ENCODE peak calls at places on chromosomes 13 and 19, in five cellular contexts. J, X, P, M and D are unnamed samples.

GRCh38 chr13:111657013-111657412 is 336.6 kb downstream of the TEX29 start:
- DNase-seq in J (no peak), X (no peak), P (no peak), M (no peak), D (no peak)

GRCh38 chr13:52938065-52938464 is 89.6 kb upstream of the PCDH8 start:
- DNase-seq in J (no peak), X (no peak), P (no peak), M (no peak), D (no peak)

GRCh38 chr13:107370036-107370785 is 802.3 kb upstream of the ARGLU1 start:
- DNase-seq in J (no peak), X (no peak), P (no peak), M (peak), D (no peak)

GRCh38 chr19:55220525-55220924 is 8.0 kb downstream of the TMEM86B start:
- DNase-seq in J (no peak), X (no peak), P (peak), M (no peak), D (peak)

GRCh38 chr19:34963531-34964406 is at the start of gene ZNF792:
- DNase-seq in J (peak), X (peak), P (peak), M (peak), D (peak)

GRCh38 chr19:45076851-45077730 is 813 bp upstream of the ZNF296 start:
- DNase-seq in J (no peak), X (no peak), P (no peak), M (no peak), D (peak)

GRCh38 chr13:74136089-74136658 is 2.0 kb upstream of the KLF12 start:
- DNase-seq in J (peak), X (peak), P (peak), M (peak), D (peak)

GRCh38 chr19:41877916-41878905 is 1.1 kb downstream of the CD79A start:
- DNase-seq in J (no peak), X (no peak), P (no peak), M (no peak), D (no peak)

GRCh38 chr13:34779171-34779570 is 162.9 kb upstream of the NBEA start:
- DNase-seq in J (no peak), X (no peak), P (no peak), M (no peak), D (no peak)

GRCh38 chr19:42628411-42629135 is 33.8 kb upstream of the CEACAM8 start:
- DNase-seq in J (peak), X (no peak), P (no peak), M (no peak), D (no peak)

GRCh38 chr13:79457948-79458347 is 23.0 kb upstream of the NDFIP2 start:
- DNase-seq in J (peak), X (no peak), P (no peak), M (peak), D (no peak)

GRCh38 chr19:47641891-47642485 is 33.1 kb downstream of the BICRA start:
- DNase-seq in J (no peak), X (no peak), P (no peak), M (no peak), D (no peak)

GRCh38 chr19:55244004-55244680 is 14.7 kb downstream of the PPP6R1 start:
- DNase-seq in J (no peak), X (no peak), P (no peak), M (no peak), D (no peak)

GRCh38 chr19:17036640-17037039 is 10.0 kb upstream of the CPAMD8 start:
- DNase-seq in J (no peak), X (no peak), P (no peak), M (no peak), D (no peak)

GRCh38 chr19:47601180-47601904 is 7.6 kb upstream of the BICRA start:
- DNase-seq in J (no peak), X (no peak), P (no peak), M (no peak), D (no peak)

GRCh38 chr19:10290876-10291553 is 1.3 kb downstream of the ICAM5 start:
- DNase-seq in J (peak), X (no peak), P (peak), M (peak), D (peak)

GRCh38 chr19:29952646-29953045 is 10.6 kb downstream of the URI1 start:
- DNase-seq in J (no peak), X (no peak), P (no peak), M (no peak), D (no peak)

GRCh38 chr13:96273196-96273595 is 183.3 kb downstream of the HS6ST3 start:
- DNase-seq in J (no peak), X (no peak), P (no peak), M (no peak), D (no peak)

GRCh38 chr19:33292595-33293254 is 9.6 kb downstream of the CEBPA start:
- DNase-seq in J (peak), X (no peak), P (no peak), M (peak), D (no peak)

GRCh38 chr19:24059572-24060295 is 27.3 kb upstream of the ZNF254 start:
- DNase-seq in J (no peak), X (no peak), P (no peak), M (no peak), D (no peak)

GRCh38 chr19:51971624-51972023 is 15.0 kb downstream of the ZNF350 start:
- DNase-seq in J (no peak), X (no peak), P (no peak), M (peak), D (no peak)